ENCODE peak calls at places on chromosomes 12 and 14, in seven cellular contexts. K is naive thymus-derived CD4-positive, alpha-beta T cell; Y is cardiac muscle cell; R is neural crest cell; S is activated naive CD4-positive, alpha-beta T cell; E is dermis microvascular lymphatic vessel endothelial cell; P is hippocampal formation. G is an unnamed sample.

GRCh38 chr12:126873701-126874100 is 1393.3 kb upstream of the TMEM132C start:
- DNase-seq in K (no peak), Y (no peak), R (no peak), S (no peak), E (no peak), P (no peak), G (no peak)

GRCh38 chr12:50218386-50218785 is 51.2 kb upstream of the CERS5 start:
- DNase-seq in K (no peak), Y (no peak), R (no peak), S (no peak), E (no peak), P (no peak), G (no peak)

GRCh38 chr12:402127-402456 is 648 bp downstream of the CCDC77 start:
- DNase-seq in K (peak), Y (peak), R (no peak), S (no peak), E (peak), P (no peak), G (peak)

GRCh38 chr14:65092340-65092739 is 10.0 kb downstream of the MAX start:
- DNase-seq in K (no peak), Y (no peak), R (no peak), S (no peak), E (no peak), P (no peak), G (no peak)

GRCh38 chr14:71290960-71291466 is 383.8 kb downstream of the PCNX1 start:
- DNase-seq in K (no peak), Y (peak), R (no peak), S (no peak), E (peak), P (no peak), G (no peak)

GRCh38 chr12:121800694-121801600 is 2.9 kb upstream of the SETD1B start:
- DNase-seq in K (peak), Y (peak), R (peak), S (peak), E (peak), P (peak), G (no peak)

GRCh38 chr12:130650131-130650530 is 66.0 kb downstream of the RIMBP2 start:
- DNase-seq in K (no peak), Y (no peak), R (no peak), S (no peak), E (no peak), P (no peak), G (no peak)

GRCh38 chr14:104392001-104392395 is 187.6 kb upstream of the C14orf180 start:
- DNase-seq in K (peak), Y (no peak), R (no peak), S (no peak), E (no peak), P (no peak), G (no peak)

GRCh38 chr12:68648179-68648578 is 37.5 kb downstream of the RAP1B start:
- DNase-seq in K (no peak), Y (no peak), R (no peak), S (no peak), E (no peak), P (no peak), G (no peak)